ENCODE peak calls at places on chromosome 1, in six cellular contexts. V, J, G, X, H and Q are unnamed samples.
A peak's percentile ranks its signal among the peaks of the same experiment; 100 is the strongest.

GRCh38 chr1:244887281-244887680 is 22.9 kb upstream of the HNRNPU start:
- DNase-seq in H (no peak), J (no peak), V (no peak), X (no peak), G (no peak), Q (no peak)

GRCh38 chr1:154342836-154343472 is 17.6 kb downstream of the ATP8B2 start:
- DNase-seq in H (no peak), V (no peak), G (no peak), X (no peak), J (no peak), Q (no peak)

GRCh38 chr1:34779962-34780361 is 1.1 kb upstream of the GJB3 start:
- DNase-seq in V (no peak), J (no peak), X (no peak), G (no peak), H (no peak), Q (no peak)

GRCh38 chr1:32989160-32989894 is 24.7 kb upstream of the RNF19B start:
- DNase-seq in X (no peak), V (no peak), J (no peak), G (peak; percentile 77), H (no peak), Q (no peak)

GRCh38 chr1:16984717-16985116 is 4.3 kb upstream of the MFAP2 start:
- DNase-seq in H (no peak), G (no peak), J (peak; percentile 39), V (no peak), X (no peak), Q (no peak)

GRCh38 chr1:27891196-27891889 is 19.0 kb downstream of the THEMIS2 start:
- DNase-seq in G (no peak), X (no peak), V (no peak), H (peak; percentile 86), J (no peak), Q (no peak)

GRCh38 chr1:186188004-186188539 is 187.0 kb downstream of the TPR start:
- DNase-seq in X (no peak), V (no peak), G (no peak), H (no peak), J (no peak), Q (no peak)

GRCh38 chr1:3454811-3455618 is 550 bp downstream of the ARHGEF16 start:
- DNase-seq in V (no peak), X (peak; percentile 88), J (peak; percentile 85), G (peak; percentile 49), H (no peak), Q (no peak)

GRCh38 chr1:234932106-234932505 is 196.5 kb downstream of the TOMM20 start:
- DNase-seq in G (no peak), J (no peak), X (no peak), V (no peak), H (no peak), Q (no peak)

GRCh38 chr1:185155600-185156320 is 993 bp downstream of the TRMT1L start:
- DNase-seq in V (no peak), G (no peak), H (peak; percentile 20), J (no peak), X (no peak), Q (no peak)

GRCh38 chr1:87506147-87506546 is 177.5 kb downstream of the LMO4 start:
- DNase-seq in J (no peak), H (no peak), G (no peak), X (no peak), V (no peak), Q (no peak)

GRCh38 chr1:201630582-201630981 is 91.7 kb downstream of the NAV1 start:
- DNase-seq in H (no peak), V (no peak), X (no peak), J (no peak), G (no peak), Q (no peak)

GRCh38 chr1:21294266-21295058 is 4.2 kb upstream of the ECE1 start:
- DNase-seq in G (no peak), H (peak; percentile 98), J (no peak), X (no peak), V (peak; percentile 51), Q (peak; percentile 41)

GRCh38 chr1:5908461-5909375 is 83.5 kb downstream of the NPHP4 start:
- DNase-seq in G (no peak), H (no peak), X (no peak), J (peak; percentile 42), V (no peak), Q (no peak)

GRCh38 chr1:27349784-27350672 is 8.2 kb downstream of the SYTL1 start:
- DNase-seq in H (no peak), X (no peak), G (no peak), J (peak; percentile 83), V (no peak), Q (no peak)

GRCh38 chr1:15154480-15155036 is 1.0 kb downstream of the TMEM51 start:
- DNase-seq in J (peak; percentile 68), X (no peak), V (no peak), G (no peak), H (no peak), Q (peak; percentile 30)

DNA sequence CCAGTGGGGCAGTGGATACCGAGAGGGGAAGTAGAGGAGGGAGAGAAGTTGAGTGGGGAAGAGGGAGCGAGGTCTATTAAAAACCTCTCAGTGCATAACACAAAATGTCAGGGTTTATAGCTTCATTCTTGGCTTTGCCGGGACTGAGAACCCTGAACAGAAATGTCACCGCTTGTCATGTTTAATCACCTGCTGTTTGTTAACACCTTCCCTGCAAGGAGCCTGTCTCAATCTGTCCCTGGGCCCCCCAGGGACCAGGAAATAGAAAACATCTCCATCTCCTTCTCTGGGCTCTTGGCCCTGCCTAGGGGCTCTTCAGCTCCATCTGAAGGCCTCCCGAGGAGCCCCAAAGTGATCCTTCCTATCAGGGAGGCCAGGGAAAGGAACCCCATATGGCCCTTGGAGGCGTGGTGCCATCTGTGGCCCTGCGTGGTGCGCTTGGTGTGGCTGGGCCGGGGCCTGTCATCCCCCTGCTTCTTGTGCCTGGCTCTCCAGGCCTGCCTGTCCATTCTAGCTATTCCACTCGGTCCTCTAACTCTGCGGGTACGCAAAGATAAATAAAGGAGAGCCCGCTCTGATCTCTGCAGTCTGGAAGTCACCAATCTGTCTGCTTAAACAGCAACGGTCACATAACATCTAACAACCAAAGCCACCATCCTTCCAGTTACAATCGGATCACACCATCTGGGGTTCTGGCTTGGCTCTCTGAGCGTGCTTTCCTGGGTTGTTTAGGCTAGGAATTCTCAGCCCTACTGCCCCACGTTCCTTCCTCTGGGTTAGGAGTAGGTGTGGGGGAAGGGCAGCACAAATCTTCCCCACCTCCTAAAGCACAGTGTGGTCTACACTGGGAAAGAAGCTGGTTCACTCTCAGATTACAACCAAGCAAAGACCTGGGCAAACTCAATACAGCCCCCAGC is 113.7 kb downstream of the CASZ1 start:
- DNase-seq in G (no peak), V (no peak), X (no peak), J (no peak), H (no peak), Q (no peak)
- TF ChIP-seq TAF1 in G (no peak), V (no peak), X (no peak), J (no peak), H (no peak), Q (no peak)

DNA sequence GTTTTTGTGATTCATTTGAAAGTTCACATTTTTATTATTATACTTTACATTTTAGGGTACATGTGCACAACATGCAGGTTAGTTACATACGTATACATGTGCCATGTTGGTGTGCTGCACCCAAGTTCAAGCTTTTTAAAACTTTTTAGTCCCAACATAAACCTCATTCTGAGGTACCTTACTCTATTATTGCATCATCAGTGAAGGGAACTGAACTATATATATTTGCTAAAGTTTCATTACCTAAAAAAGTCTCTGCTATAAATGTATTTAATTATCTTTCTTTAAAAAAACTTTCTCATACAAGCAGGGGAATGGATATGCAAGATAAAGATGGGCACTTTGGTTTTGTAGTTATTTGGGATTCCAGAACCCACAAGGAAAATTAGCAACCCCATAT is 931.4 kb upstream of the ADGRL2 start:
- DNase-seq in H (no peak), G (no peak), J (no peak), V (no peak), X (no peak), Q (no peak)
- TF ChIP-seq POLR2AphosphoS5 in H (no peak), G (no peak), J (no peak), V (no peak), X (no peak), Q (no peak)

GRCh38 chr1:18939398-18940302 is 16.8 kb downstream of the IFFO2 start:
- DNase-seq in X (no peak), H (no peak), G (no peak), J (no peak), V (no peak), Q (no peak)

GRCh38 chr1:18940303-18941020 is 16.0 kb downstream of the IFFO2 start:
- DNase-seq in X (no peak), H (no peak), J (no peak), V (no peak), G (no peak), Q (no peak)

GRCh38 chr1:18942340-18942739 is 14.1 kb downstream of the IFFO2 start:
- DNase-seq in X (no peak), V (no peak), H (no peak), G (no peak), J (no peak), Q (no peak)

GRCh38 chr1:18943162-18943561 is 13.3 kb downstream of the IFFO2 start:
- DNase-seq in H (no peak), X (no peak), V (no peak), J (no peak), G (no peak), Q (no peak)

GRCh38 chr1:18941221-18942141 is 15.0 kb downstream of the IFFO2 start:
- DNase-seq in V (no peak), H (no peak), G (no peak), J (no peak), X (peak; percentile 87), Q (no peak)
- TF ChIP-seq POLR2A in V (no peak), H (no peak), G (no peak), J (peak; percentile 39), X (peak; percentile 37), Q (no peak)

GRCh38 chr1:223551610-223552009 is 113.9 kb downstream of the CAPN8 start:
- DNase-seq in J (no peak), V (no peak), X (no peak), G (no peak), H (no peak), Q (no peak)

GRCh38 chr1:223558512-223558911 is 107.0 kb downstream of the CAPN8 start:
- DNase-seq in G (no peak), H (no peak), V (no peak), X (no peak), J (no peak), Q (no peak)

GRCh38 chr1:223557125-223557465 is 108.4 kb downstream of the CAPN8 start:
- DNase-seq in X (no peak), V (no peak), J (no peak), H (no peak), G (no peak), Q (no peak)

GRCh38 chr1:223553957-223554356 is 111.5 kb downstream of the CAPN8 start:
- DNase-seq in V (no peak), J (no peak), H (no peak), X (no peak), G (no peak), Q (no peak)

DNA sequence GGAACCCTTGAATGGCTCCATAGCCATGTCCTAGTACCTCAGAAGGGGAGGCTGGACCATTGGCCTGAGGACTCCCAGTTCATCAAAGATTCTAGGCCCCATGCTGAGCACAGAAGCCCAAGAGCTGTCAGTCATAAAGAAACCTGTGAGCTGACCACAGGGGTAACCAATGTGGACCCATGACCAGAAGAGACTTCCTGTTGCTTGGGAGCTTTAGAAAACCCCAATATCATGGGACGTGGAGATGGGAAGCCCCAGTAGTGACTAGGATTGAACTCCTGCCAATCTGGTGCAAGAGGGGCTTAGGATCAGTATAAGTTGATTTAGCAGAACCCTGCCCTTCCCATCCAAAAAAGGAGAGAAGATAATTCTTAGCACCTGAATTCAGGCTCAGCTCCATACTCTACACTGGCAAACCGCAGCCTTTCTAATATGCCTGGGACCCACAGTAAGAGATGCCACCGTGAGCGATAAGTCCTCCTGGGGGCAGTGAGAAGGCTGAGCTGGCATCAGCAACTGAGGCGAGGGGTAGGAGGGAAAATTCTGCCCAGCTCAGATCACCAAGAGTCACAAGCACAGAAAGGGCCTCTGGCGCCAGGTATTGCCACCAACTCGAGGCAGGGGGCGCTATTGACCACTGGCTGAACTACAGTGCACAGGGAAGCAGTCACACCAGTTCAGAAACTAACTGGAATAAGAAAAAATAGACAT is 108.9 kb downstream of the CAPN8 start:
- DNase-seq in H (peak; percentile 59), V (peak; percentile 44), X (peak; percentile 25), J (peak; percentile 93), G (peak; percentile 78), Q (peak; percentile 46)
- TF ChIP-seq TAF1 in H (no peak), V (no peak), X (no peak), J (no peak), G (no peak), Q (no peak)